ENCODE peak calls at places on chromosomes 4 and X, in nine cellular contexts. L, N, A, R, V, W, J, Z and X are unnamed samples.

GRCh38 chr4:123107444-123108252 is 185.3 kb upstream of the NUDT6 start:
- DNase-seq in V (no peak), R (no peak), Z (no peak), J (no peak), A (no peak), L (no peak), W (no peak), N (no peak), X (no peak)

GRCh38 chr4:26590639-26591038 is 6.8 kb downstream of the TBC1D19 start:
- DNase-seq in R (no peak), A (peak; percentile 78), J (peak; percentile 69), L (no peak), N (no peak), V (peak; percentile 62), W (no peak), Z (no peak), X (no peak)

GRCh38 chr4:114398386-114398785 is 200.2 kb upstream of the UGT8 start:
- DNase-seq in Z (no peak), V (no peak), J (no peak), A (no peak), L (no peak), W (no peak), N (no peak), R (no peak), X (no peak)

GRCh38 chr4:35511851-35512250 is 732.5 kb downstream of the ARAP2 start:
- DNase-seq in J (no peak), L (no peak), R (no peak), N (no peak), W (no peak), Z (no peak), V (no peak), A (no peak), X (no peak)

GRCh38 chrX:124229374-124229773 is 103.1 kb upstream of the TEX13D start:
- DNase-seq in R (no peak), L (no peak), Z (no peak), J (no peak), V (no peak), N (no peak), W (no peak), A (no peak), X (no peak)

GRCh38 chrX:151680805-151681204 is 14.5 kb upstream of the PRRG3 start:
- DNase-seq in A (no peak), N (peak; percentile 54), J (peak; percentile 23), Z (peak; percentile 62), L (peak; percentile 52), V (peak; percentile 33), R (no peak), W (no peak), X (peak; percentile 34)

GRCh38 chrX:131621650-131622049 is 77.8 kb downstream of the OR13H1 start:
- DNase-seq in W (no peak), L (no peak), A (peak; percentile 55), Z (no peak), V (peak; percentile 42), J (no peak), R (no peak), N (no peak), X (no peak)

GRCh38 chr4:112766422-112766821 is 129.5 kb downstream of the LARP7 start:
- DNase-seq in W (no peak), L (no peak), A (no peak), Z (peak; percentile 50), V (peak; percentile 40), R (no peak), N (peak; percentile 19), J (peak; percentile 44), X (no peak)

GRCh38 chr4:111986125-111986524 is 159.1 kb upstream of the FAM241A start:
- DNase-seq in N (no peak), L (no peak), A (no peak), V (no peak), J (no peak), W (no peak), R (no peak), Z (no peak), X (no peak)

GRCh38 chr4:150462743-150463142 is 119.2 kb upstream of the MAB21L2 start:
- DNase-seq in N (no peak), L (no peak), J (peak; percentile 39), V (no peak), A (no peak), Z (no peak), W (no peak), R (no peak), X (no peak)

GRCh38 chr4:61583696-61584095 is 383.6 kb downstream of the ADGRL3 start:
- DNase-seq in W (no peak), A (peak; percentile 81), V (peak; percentile 88), Z (no peak), R (no peak), L (no peak), J (peak; percentile 5), N (no peak), X (no peak)

GRCh38 chrX:132958086-132958703 is at the start of gene HS6ST2:
- DNase-seq in W (peak; percentile 43), J (no peak), N (no peak), A (no peak), R (no peak), Z (peak; percentile 66), L (peak; percentile 2), V (no peak), X (no peak)

GRCh38 chr4:83257811-83258210 is 26.8 kb downstream of the COQ2 start:
- DNase-seq in V (no peak), A (no peak), W (no peak), N (no peak), Z (no peak), L (no peak), R (no peak), J (no peak), X (no peak)

GRCh38 chr4:46277165-46277951 is 112.6 kb downstream of the GABRA2 start:
- DNase-seq in Z (peak; percentile 62), J (no peak), A (no peak), V (no peak), W (no peak), N (no peak), R (peak; percentile 20), L (no peak), X (no peak)